ENCODE peak calls at places on chromosomes 11 and 22, in five cellular contexts. Y is stomach, I is tibial nerve, G is esophagus muscularis mucosa, O is body of pancreas. H is an unnamed sample.

GRCh38 chr22:20086101-20086599 is 6.1 kb downstream of the DGCR8 start:
- DNase-seq in Y (no peak), I (no peak), G (no peak), O (no peak), H (no peak)

GRCh38 chr11:88801484-88802123 is 264.2 kb downstream of the GRM5 start:
- DNase-seq in Y (no peak), I (no peak), G (no peak), O (no peak), H (no peak)

GRCh38 chr11:102891736-102892135 is 17.0 kb upstream of the MMP12 start:
- DNase-seq in Y (no peak), I (no peak), G (no peak), O (no peak), H (no peak)

GRCh38 chr22:25672685-25673084 is 69.3 kb upstream of the MYO18B start:
- DNase-seq in Y (no peak), I (no peak), G (no peak), O (no peak), H (no peak)

GRCh38 chr11:3165916-3166267 is 782 bp upstream of the OSBPL5 start:
- DNase-seq in Y (no peak), I (no peak), G (no peak), O (no peak), H (no peak)

GRCh38 chr11:980438-981365 is 55.0 kb downstream of the AP2A2 start:
- DNase-seq in Y (peak), I (peak), G (no peak), O (peak), H (no peak)

GRCh38 chr11:32615422-32615821 is 31.8 kb downstream of the EIF3M start:
- DNase-seq in Y (no peak), I (no peak), G (no peak), O (no peak), H (no peak)

GRCh38 chr11:92129811-92130210 is 94.8 kb upstream of the FAT3 start:
- DNase-seq in Y (no peak), I (no peak), G (no peak), O (no peak), H (no peak)

GRCh38 chr22:17303840-17304779 is 65.2 kb upstream of the CECR2 start:
- DNase-seq in Y (peak), I (no peak), G (no peak), O (no peak), H (no peak)

GRCh38 chr22:29205598-29206371 is at the start of gene EMID1:
- DNase-seq in Y (peak), I (no peak), G (no peak), O (peak), H (no peak)

GRCh38 chr11:123690490-123690889 is 36.1 kb upstream of the SCN3B start:
- DNase-seq in Y (no peak), I (no peak), G (no peak), O (no peak), H (no peak)

GRCh38 chr11:126920833-126921232 is 79.7 kb downstream of the KIRREL3 start:
- DNase-seq in Y (no peak), I (no peak), G (no peak), O (no peak), H (no peak)

GRCh38 chr11:72813740-72814138 is 472 bp upstream of the ATG16L2 start:
- DNase-seq in Y (peak), I (peak), G (peak), O (peak), H (no peak)
- TF ChIP-seq POLR2A in Y (no peak), I (no peak), G (no peak), O (peak), H (no peak)

DNA sequence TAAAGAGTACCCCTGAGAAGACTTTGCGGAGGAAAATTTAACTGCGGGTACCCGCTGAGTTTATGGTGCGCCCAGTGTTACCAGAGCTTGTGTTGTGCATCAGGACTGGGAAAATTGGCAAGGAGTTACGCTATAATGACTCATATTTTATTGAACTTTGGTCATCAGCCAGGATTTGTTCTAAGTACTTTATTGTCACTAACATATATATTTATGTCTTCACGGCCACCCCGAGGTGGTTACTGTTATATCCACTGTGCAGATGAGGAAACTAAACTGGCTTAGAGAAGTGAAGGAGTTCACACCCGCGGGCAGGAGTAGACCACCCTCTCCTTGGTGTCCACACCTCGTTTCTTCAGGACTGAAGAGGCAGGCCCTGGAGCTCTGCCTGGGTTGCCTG is 662 bp downstream of the ACCS start:
- DNase-seq in Y (no peak), I (no peak), G (no peak), O (peak), H (peak)
- TF ChIP-seq POLR2A in Y (no peak), I (no peak), G (no peak), O (no peak), H (no peak)

DNA sequence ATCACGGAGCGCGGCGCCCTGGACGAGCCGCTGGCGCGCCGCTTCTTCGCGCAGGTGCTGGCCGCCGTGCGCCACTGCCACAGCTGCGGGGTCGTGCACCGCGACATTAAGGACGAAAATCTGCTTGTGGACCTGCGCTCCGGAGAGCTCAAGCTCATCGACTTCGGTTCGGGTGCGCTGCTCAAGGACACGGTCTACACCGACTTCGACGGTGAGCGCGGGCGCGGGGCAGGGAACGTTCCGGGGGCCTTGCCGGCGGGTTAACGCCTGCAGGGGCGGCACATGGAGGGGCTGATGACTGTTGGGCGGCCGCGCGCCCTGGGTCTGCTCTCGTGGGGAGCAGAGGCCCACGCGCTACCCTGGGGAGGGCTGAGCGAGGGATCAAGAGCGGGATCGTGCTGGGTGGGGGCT is 1.0 kb downstream of the PIM3 start:
- DNase-seq in Y (no peak), I (no peak), G (no peak), O (no peak), H (no peak)
- TF ChIP-seq POLR2A in Y (no peak), I (no peak), G (no peak), O (peak), H (no peak)

DNA sequence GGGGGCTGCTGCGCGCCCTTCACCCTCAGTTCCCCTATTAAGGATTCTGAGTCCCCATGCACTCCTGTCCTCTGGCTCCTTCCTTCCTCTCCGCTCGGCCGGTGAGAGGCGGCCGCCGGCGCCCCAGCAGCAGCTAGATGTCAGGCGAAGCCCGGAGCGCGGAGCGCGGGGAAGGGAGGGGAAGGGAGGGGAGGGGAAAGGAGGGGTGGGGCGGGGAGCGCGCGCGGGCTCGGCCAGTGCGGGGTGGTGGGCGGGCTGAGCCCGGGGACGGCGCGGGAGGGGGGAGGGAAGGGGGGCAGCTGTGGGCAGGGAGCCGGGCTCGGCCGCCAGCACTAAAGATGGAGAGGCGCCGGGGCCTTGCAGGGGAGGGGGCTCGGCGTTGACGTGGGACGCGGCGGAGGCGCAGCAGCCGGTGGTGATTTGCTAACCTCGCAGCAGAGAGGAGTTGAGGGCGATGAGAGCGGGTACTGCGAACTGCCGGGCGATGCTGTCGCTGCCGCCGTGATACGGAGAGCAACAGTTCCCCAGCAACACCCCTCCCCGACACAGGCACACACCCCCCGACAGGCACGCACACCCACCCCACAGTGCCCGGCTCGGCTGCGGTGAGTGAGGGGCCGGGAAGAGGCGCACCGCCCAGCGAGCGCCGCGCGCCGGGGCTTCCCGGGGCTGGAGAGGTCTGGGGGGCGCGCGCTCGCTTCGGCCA is at the start of gene ZBTB16:
- DNase-seq in Y (peak), I (peak), G (peak), O (peak), H (no peak)
- TF ChIP-seq POLR2A in Y (no peak), I (peak), G (peak), O (peak), H (peak)

GRCh38 chr22:44955102-44955501 is 54.7 kb downstream of the PHF21B start:
- DNase-seq in Y (no peak), I (no peak), G (no peak), O (no peak), H (no peak)
- TF ChIP-seq POLR2A in Y (no peak), I (no peak), G (no peak), O (no peak), H (no peak)